ENCODE peak calls at places on chromosomes 16 and 17, in six cellular contexts. A is heart right ventricle, R is PC-9, S is right lobe of liver, B is mucosa of descending colon, J is lung. I is an unnamed sample.

GRCh38 chr16:56643080-56643778 is 4.8 kb downstream of the MT1A start:
- DNase-seq in R (peak; percentile 79), S (peak; percentile 95), B (peak; percentile 93), J (peak; percentile 82), A (peak; percentile 77), I (peak; percentile 89)

GRCh38 chr16:86437348-86437747 is 73.0 kb upstream of the FOXF1 start:
- DNase-seq in R (no peak), J (no peak), B (no peak), S (no peak), A (no peak), I (no peak)

GRCh38 chr17:65660947-65661346 is 99.5 kb upstream of the AXIN2 start:
- DNase-seq in R (no peak), J (no peak), B (no peak), S (no peak), A (no peak), I (no peak)

GRCh38 chr17:40265337-40265736 is 22.3 kb upstream of the CDC6 start:
- DNase-seq in B (no peak), R (no peak), S (no peak), A (no peak), J (no peak), I (no peak)

GRCh38 chr16:15785386-15786059 is 71.3 kb downstream of the MYH11 start:
- DNase-seq in J (no peak), B (no peak), R (no peak), A (no peak), S (no peak), I (no peak)

GRCh38 chr16:3047387-3047720 is 993 bp downstream of the MMP25 start:
- DNase-seq in R (no peak), B (no peak), A (no peak), J (no peak), S (no peak), I (no peak)

GRCh38 chr17:77596491-77597420 is 361.7 kb upstream of the TNRC6C start:
- DNase-seq in J (no peak), R (no peak), B (no peak), S (no peak), A (no peak), I (no peak)

GRCh38 chr17:14143678-14144077 is 74.4 kb downstream of the COX10 start:
- DNase-seq in J (no peak), A (no peak), B (no peak), R (no peak), S (no peak), I (peak; percentile 47)

GRCh38 chr16:49505556-49505955 is 132.0 kb downstream of the C16orf78 start:
- DNase-seq in J (no peak), A (no peak), S (peak; percentile 16), B (peak; percentile 19), R (no peak), I (no peak)

GRCh38 chr17:78039581-78039980 is 81.1 kb downstream of the TNRC6C start:
- DNase-seq in B (no peak), A (no peak), R (no peak), S (no peak), J (no peak), I (no peak)

GRCh38 chr16:20740007-20740883 is 1.4 kb downstream of the THUMPD1 start:
- DNase-seq in R (peak; percentile 1), A (no peak), B (no peak), J (no peak), S (no peak), I (no peak)

GRCh38 chr16:85460983-85461813 is 151.9 kb upstream of the GSE1 start:
- DNase-seq in S (no peak), J (peak; percentile 47), R (no peak), B (no peak), A (no peak), I (no peak)

GRCh38 chr17:15453246-15453645 is 14.2 kb downstream of the CDRT4 start:
- DNase-seq in B (no peak), S (no peak), A (no peak), J (no peak), R (no peak), I (no peak)

GRCh38 chr17:69423450-69423849 is 9.0 kb downstream of the MAP2K6 start:
- DNase-seq in J (no peak), A (no peak), R (no peak), S (no peak), B (no peak), I (no peak)

GRCh38 chr16:57648590-57649442 is 19.3 kb upstream of the ADGRG3 start:
- DNase-seq in R (peak; percentile 86), B (peak; percentile 81), A (peak; percentile 79), J (peak; percentile 85), S (peak; percentile 84), I (peak; percentile 90)

GRCh38 chr17:72560303-72561247 is 439.8 kb downstream of the SOX9 start:
- DNase-seq in R (peak; percentile 46), A (no peak), S (no peak), B (peak; percentile 80), J (peak; percentile 58), I (peak; percentile 93)

GRCh38 chr17:77842148-77842905 is 116.2 kb upstream of the TNRC6C start:
- DNase-seq in R (no peak), B (no peak), S (no peak), J (no peak), A (no peak), I (no peak)

GRCh38 chr16:50335198-50335958 is 33.4 kb downstream of the BRD7 start:
- DNase-seq in R (no peak), S (no peak), B (no peak), A (no peak), J (no peak), I (no peak)

GRCh38 chr17:79113699-79114098 is 39.1 kb downstream of the ENGASE start:
- DNase-seq in A (no peak), J (no peak), B (no peak), R (no peak), S (no peak), I (no peak)

GRCh38 chr16:19375561-19376158 is 42.0 kb upstream of the TMC5 start:
- DNase-seq in B (no peak), R (peak; percentile 62), S (no peak), J (no peak), A (peak; percentile 15), I (peak; percentile 46)

GRCh38 chr16:1533443-1533951 is at the start of gene TMEM204:
- DNase-seq in B (peak; percentile 77), R (no peak), J (peak; percentile 52), A (peak; percentile 85), S (no peak), I (peak; percentile 38)

GRCh38 chr17:44829558-44830358 is at the start of gene GJC1:
- DNase-seq in S (peak; percentile 56), R (peak; percentile 58), B (no peak), J (no peak), A (peak; percentile 62), I (no peak)

GRCh38 chr16:76081936-76082335 is 195.3 kb upstream of the CNTNAP4 start:
- DNase-seq in A (no peak), S (no peak), R (no peak), J (no peak), B (no peak), I (no peak)

GRCh38 chr17:45092932-45093430 is 31.9 kb downstream of the NMT1 start:
- DNase-seq in J (peak; percentile 84), B (peak; percentile 70), A (peak; percentile 74), S (peak; percentile 77), R (peak; percentile 86), I (peak; percentile 57)

GRCh38 chr16:53849585-53849984 is 145.6 kb downstream of the FTO start:
- DNase-seq in A (no peak), R (no peak), B (no peak), J (no peak), S (no peak), I (no peak)

GRCh38 chr17:79979841-79980215 is 55.8 kb downstream of the TBC1D16 start:
- DNase-seq in A (no peak), B (peak; percentile 39), R (no peak), S (no peak), J (no peak), I (no peak)

GRCh38 chr17:65039349-65039988 is 17.1 kb downstream of the GNA13 start:
- DNase-seq in S (no peak), B (no peak), A (no peak), J (no peak), R (peak; percentile 35), I (no peak)

GRCh38 chr17:28499366-28499668 is 6.8 kb upstream of the FOXN1 start:
- DNase-seq in B (peak; percentile 84), A (no peak), S (no peak), R (no peak), J (no peak), I (peak; percentile 69)
- H3K36me3 ChIP-seq in B (no peaks in the 10 kb centered on the region), A (no peaks in the 10 kb centered on the region), S (no peaks in the 10 kb centered on the region), R (no peaks in the 10 kb centered on the region), J (no peaks in the 10 kb centered on the region), I (no peaks in the 10 kb centered on the region)

GRCh38 chr17:60256174-60256573 is 106.4 kb downstream of the CA4 start:
- DNase-seq in A (no peak), B (no peak), R (no peak), S (no peak), J (no peak), I (no peak)

GRCh38 chr17:60260540-60260939 is 110.8 kb downstream of the CA4 start:
- DNase-seq in R (no peak), S (no peak), J (no peak), B (no peak), A (no peak), I (no peak)

GRCh38 chr17:60253048-60253447 is 103.3 kb downstream of the CA4 start:
- DNase-seq in B (no peak), J (no peak), R (no peak), S (no peak), A (no peak), I (no peak)

GRCh38 chr17:60252459-60252858 is 102.7 kb downstream of the CA4 start:
- DNase-seq in B (no peak), S (no peak), R (no peak), J (no peak), A (no peak), I (no peak)

DNA sequence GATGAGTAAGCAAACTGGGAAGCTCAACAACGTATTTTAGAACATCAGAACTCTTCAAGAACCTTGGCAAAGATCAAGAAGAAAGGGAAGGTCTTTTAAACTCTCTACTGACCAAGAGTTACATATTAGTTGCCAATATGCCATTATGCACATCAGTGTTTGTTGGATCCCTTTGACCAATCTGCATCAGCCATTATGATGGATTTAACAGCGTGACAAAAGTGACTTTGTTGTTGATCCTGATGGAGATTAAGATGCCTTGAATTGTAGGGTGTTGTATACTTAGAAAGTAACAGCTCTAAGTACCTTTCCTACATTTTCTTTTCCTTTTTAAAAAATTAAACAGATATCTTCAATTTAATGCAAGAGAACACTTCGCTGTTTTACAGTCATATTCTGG is 108.5 kb downstream of the CA4 start:
- DNase-seq in J (no peak), R (no peak), S (no peak), A (no peak), B (no peak), I (no peak)
- TF ChIP-seq CTCF in J (no peak), R (no peak), S (no peak), A (no peak), B (no peak), I (no peak)

GRCh38 chr17:8925141-8925540 is 40.4 kb downstream of the PIK3R5 start:
- DNase-seq in A (no peak), S (no peak), R (no peak), J (no peak), B (no peak), I (no peak)
- H3K4me3 ChIP-seq in A (no peak overlapping the region), S (no peak overlapping the region), R (no peak overlapping the region), J (no peak overlapping the region), B (no peak overlapping the region), I (no peak overlapping the region)

DNA sequence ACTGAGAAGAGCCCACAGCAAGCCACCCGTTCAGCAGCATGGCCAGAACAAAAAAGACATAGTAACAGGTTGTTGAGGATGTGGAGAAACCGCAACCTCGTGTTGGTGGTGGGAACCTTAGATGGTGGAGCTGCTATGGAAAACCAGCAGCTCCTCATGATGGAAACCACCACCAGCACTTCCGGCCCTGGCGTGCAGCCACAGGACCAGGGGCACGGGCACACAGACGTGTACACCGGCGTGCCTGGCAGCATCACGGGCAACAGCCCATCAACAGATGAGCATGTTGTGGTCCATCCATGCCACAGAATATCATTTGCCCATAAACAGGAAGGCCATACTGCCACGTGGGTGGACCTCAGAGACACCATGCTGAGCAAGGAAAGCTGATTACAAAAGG is 11.9 kb downstream of the CTU2 start:
- DNase-seq in R (no peak), A (no peak), S (no peak), B (no peak), J (no peak), I (no peak)
- H3K36me3 ChIP-seq in R (peaks cover 3% of the 10 kb centered on the region), A (peaks cover 100% of the 10 kb centered on the region), S (peaks cover 13% of the 10 kb centered on the region), B (no peaks in the 10 kb centered on the region), J (peaks cover 2% of the 10 kb centered on the region), I (peaks cover 100% of the 10 kb centered on the region)

I was measured in stomach.